ENCODE peak calls at places on chromosomes 3 and 15, in six cellular contexts. V, Z, K, W, J and E are unnamed samples.
A peak's percentile ranks its signal among the peaks of the same experiment; 100 is the strongest.

GRCh38 chr15:92611995-92612745 is 43.4 kb downstream of the FAM174B start:
- DNase-seq in V (no peak), Z (no peak), K (no peak), W (no peak), J (no peak), E (no peak)

GRCh38 chr3:29513236-29513635 is 232.4 kb downstream of the RBMS3 start:
- DNase-seq in V (no peak), Z (no peak), K (no peak), W (no peak), J (no peak), E (no peak)

GRCh38 chr3:10280177-10280529 is 12.6 kb downstream of the GHRL start:
- DNase-seq in V (no peak), Z (no peak), K (no peak), W (no peak), J (no peak), E (no peak)

GRCh38 chr15:100715571-100716455 is 113.4 kb downstream of the ASB7 start:
- DNase-seq in V (no peak), Z (no peak), K (no peak), W (no peak), J (no peak), E (no peak)

GRCh38 chr3:186529204-186529999 is 14.8 kb downstream of the CRYGS start:
- DNase-seq in V (no peak), Z (no peak), K (no peak), W (no peak), J (no peak), E (no peak)

GRCh38 chr3:9809239-9809614 is 835 bp upstream of the TTLL3 start:
- DNase-seq in V (peak; percentile 22), Z (no peak), K (no peak), W (peak; percentile 43), J (no peak), E (no peak)

GRCh38 chr15:65902373-65902772 is 33.1 kb downstream of the RAB11A start:
- DNase-seq in V (no peak), Z (peak; percentile 27), K (peak; percentile 47), W (peak; percentile 55), J (peak; percentile 84), E (no peak)

GRCh38 chr3:129618901-129619671 is 12.6 kb upstream of the PLXND1 start:
- DNase-seq in V (no peak), Z (no peak), K (no peak), W (no peak), J (no peak), E (no peak)

GRCh38 chr3:33237439-33237838 is 18.8 kb upstream of the SUSD5 start:
- DNase-seq in V (no peak), Z (no peak), K (no peak), W (no peak), J (no peak), E (no peak)

GRCh38 chr3:52504977-52505376 is 9.8 kb downstream of the STAB1 start:
- DNase-seq in V (no peak), Z (no peak), K (no peak), W (no peak), J (no peak), E (no peak)

GRCh38 chr3:130896101-130896500 is 2.2 kb downstream of the ATP2C1 start:
- DNase-seq in V (no peak), Z (no peak), K (no peak), W (no peak), J (no peak), E (no peak)

GRCh38 chr15:25989327-25989726 is 126.2 kb upstream of the ATP10A start:
- DNase-seq in V (peak; percentile 28), Z (no peak), K (no peak), W (no peak), J (no peak), E (no peak)

GRCh38 chr15:88113909-88114308 is 142.6 kb downstream of the NTRK3 start:
- DNase-seq in V (no peak), Z (no peak), K (no peak), W (no peak), J (no peak), E (no peak)

GRCh38 chr3:130834476-130834875 is 59.4 kb upstream of the ATP2C1 start:
- DNase-seq in V (no peak), Z (no peak), K (no peak), W (no peak), J (no peak), E (no peak)

GRCh38 chr15:68789921-68790575 is 30.6 kb downstream of the ANP32A start:
- DNase-seq in V (no peak), Z (no peak), K (no peak), W (no peak), J (no peak), E (no peak)

GRCh38 chr3:103403191-103403590 is 968.4 kb downstream of the ZPLD1 start:
- DNase-seq in V (no peak), Z (no peak), K (no peak), W (no peak), J (no peak), E (no peak)

GRCh38 chr3:147712357-147712756 is 303.2 kb downstream of the ZIC1 start:
- DNase-seq in V (no peak), Z (no peak), K (no peak), W (no peak), J (no peak), E (no peak)

GRCh38 chr3:66468016-66468735 is 32.6 kb downstream of the LRIG1 start:
- DNase-seq in V (no peak), Z (no peak), K (no peak), W (no peak), J (no peak), E (no peak)

GRCh38 chr15:85785887-85786777 is 8.6 kb downstream of the KLHL25 start:
- DNase-seq in V (no peak), Z (peak; percentile 44), K (no peak), W (peak; percentile 81), J (no peak), E (no peak)

GRCh38 chr3:16103472-16103871 is 71.0 kb upstream of the GALNT15 start:
- DNase-seq in V (no peak), Z (no peak), K (no peak), W (no peak), J (no peak), E (no peak)